ENCODE peak calls at places on chromosomes 4 and X, in eight cellular contexts. B is CD4-positive, alpha-beta T cell; D is RPMI7951; C is H9; M is endodermal cell; O is SJSA1; G is AG08396; R is hepatocyte. Q is an unnamed sample.

GRCh38 chrX:9942086-9942485 is 25.1 kb upstream of the CLDN34 start:
- DNase-seq in D (peak), M (no peak), C (no peak), O (peak), B (peak), G (no peak), R (no peak), Q (no peak)

GRCh38 chrX:152927858-152928760 is 30.2 kb downstream of the ZNF185 start:
- DNase-seq in R (no peak), C (no peak), D (no peak), B (no peak), O (no peak), G (no peak), M (no peak), Q (peak)

GRCh38 chrX:7798327-7798726 is 44.6 kb upstream of the VCX start:
- DNase-seq in B (no peak), O (no peak), M (no peak), D (no peak), R (no peak), C (no peak), G (no peak), Q (no peak)

GRCh38 chr4:188107931-188108843 is 1.2 kb downstream of the TRIML2 start:
- DNase-seq in G (peak), B (no peak), D (peak), M (peak), R (no peak), O (no peak), C (peak), Q (no peak)

GRCh38 chr4:1055721-1056590 is 44.5 kb downstream of the FGFRL1 start:
- DNase-seq in C (peak), D (no peak), M (peak), R (peak), G (no peak), O (no peak), B (peak), Q (no peak)

GRCh38 chr4:86306816-86307215 is 53.0 kb downstream of the MAPK10 start:
- DNase-seq in G (no peak), C (no peak), B (no peak), D (peak), R (no peak), O (no peak), M (no peak), Q (no peak)

GRCh38 chrX:13899607-13900006 is 82.7 kb upstream of the GPM6B start:
- DNase-seq in R (peak), G (peak), D (peak), B (no peak), O (no peak), C (no peak), M (no peak), Q (peak)

GRCh38 chrX:153689654-153690465 is 2.1 kb downstream of the SLC6A8 start:
- DNase-seq in B (no peak), M (peak), C (peak), D (peak), R (no peak), O (no peak), G (no peak), Q (no peak)

GRCh38 chr4:86957214-86957613 is 22.4 kb downstream of the AFF1 start:
- DNase-seq in R (no peak), O (no peak), M (no peak), D (no peak), G (peak), C (no peak), B (no peak), Q (no peak)

GRCh38 chrX:130111220-130111934 is 1.1 kb upstream of the ELF4 start:
- DNase-seq in C (no peak), M (no peak), G (no peak), D (no peak), B (no peak), O (no peak), R (no peak), Q (no peak)

GRCh38 chrX:9182041-9182440 is 148.1 kb upstream of the FAM9B start:
- DNase-seq in O (no peak), C (no peak), M (no peak), B (no peak), G (no peak), R (no peak), D (peak), Q (no peak)

GRCh38 chrX:134377537-134377936 is 82.4 kb upstream of the HPRT1 start:
- DNase-seq in C (no peak), B (no peak), M (no peak), O (peak), G (no peak), D (peak), R (peak), Q (peak)

GRCh38 chrX:48569958-48570357 is 4.3 kb upstream of the RBM3 start:
- DNase-seq in O (no peak), G (no peak), D (peak), C (no peak), R (no peak), M (no peak), B (no peak), Q (no peak)

GRCh38 chr4:135718019-135718418 is 1516.4 kb upstream of the PABPC4L start:
- DNase-seq in O (no peak), C (no peak), R (no peak), D (peak), B (no peak), G (no peak), M (no peak), Q (no peak)

GRCh38 chrX:75547783-75548182 is 24.9 kb upstream of the ZDHHC15 start:
- DNase-seq in B (no peak), M (no peak), R (peak), G (no peak), C (no peak), O (no peak), D (peak), Q (no peak)

GRCh38 chrX:12423346-12423745 is 285.1 kb downstream of the FRMPD4 start:
- DNase-seq in G (no peak), D (no peak), R (no peak), B (no peak), O (no peak), C (no peak), M (no peak), Q (no peak)

GRCh38 chr4:1478766-1479355 is 72.6 kb upstream of the NKX1-1 start:
- DNase-seq in B (no peak), D (no peak), G (no peak), M (peak), R (no peak), C (peak), O (no peak), Q (no peak)

GRCh38 chr4:181008164-181008563 is 1235.0 kb upstream of the TENM3 start:
- DNase-seq in O (no peak), C (no peak), B (no peak), R (no peak), D (peak), M (no peak), G (no peak), Q (peak)

GRCh38 chrX:133403984-133404383 is 11.3 kb downstream of the GPC4 start:
- DNase-seq in O (no peak), B (no peak), M (no peak), R (no peak), D (no peak), C (no peak), G (no peak), Q (no peak)

GRCh38 chr4:39464886-39465501 is 6.1 kb downstream of the LIAS start:
- DNase-seq in B (no peak), C (no peak), G (peak), R (peak), O (no peak), D (peak), M (no peak), Q (no peak)

GRCh38 chr4:140752669-140753068 is 3.5 kb downstream of the TBC1D9 start:
- DNase-seq in D (no peak), R (no peak), M (no peak), C (no peak), G (no peak), B (no peak), O (no peak), Q (no peak)

GRCh38 chr4:57943672-57944071 is 833.5 kb upstream of the IGFBP7 start:
- DNase-seq in C (no peak), R (no peak), G (no peak), D (no peak), O (no peak), B (no peak), M (no peak), Q (no peak)

GRCh38 chr4:76993787-76994641 is 44.5 kb downstream of the SEPTIN11 start:
- DNase-seq in D (peak), G (no peak), C (no peak), O (no peak), M (no peak), B (peak), R (no peak), Q (no peak)

GRCh38 chr4:2696423-2696822 is 59.7 kb downstream of the TNIP2 start:
- DNase-seq in O (no peak), M (no peak), G (peak), R (no peak), C (no peak), B (no peak), D (no peak), Q (no peak)

GRCh38 chr4:113884655-113885054 is 94.8 kb downstream of the ARSJ start:
- DNase-seq in D (no peak), C (no peak), M (no peak), O (no peak), G (no peak), B (no peak), R (no peak), Q (no peak)

GRCh38 chrX:55710701-55711100 is 6.8 kb upstream of the RRAGB start:
- DNase-seq in M (no peak), R (no peak), B (no peak), O (peak), G (peak), D (peak), C (no peak), Q (peak)

GRCh38 chr4:55765070-55765469 is 54.5 kb upstream of the EXOC1L start:
- DNase-seq in M (no peak), G (no peak), D (no peak), C (no peak), O (no peak), B (no peak), R (no peak), Q (no peak)

GRCh38 chrX:50905334-50905733 is 5.2 kb upstream of the BMP15 start:
- DNase-seq in B (no peak), D (no peak), C (no peak), O (peak), R (no peak), G (no peak), M (peak), Q (no peak)

GRCh38 chrX:72526534-72527508 is 45.8 kb downstream of the HDAC8 start:
- DNase-seq in M (no peak), B (no peak), D (peak), R (peak), C (no peak), G (no peak), O (no peak), Q (no peak)

GRCh38 chrX:17078031-17078730 is 131.7 kb downstream of the REPS2 start:
- DNase-seq in G (peak), C (no peak), R (no peak), B (no peak), M (no peak), D (peak), O (no peak), Q (no peak)

GRCh38 chr4:116302990-116303735 is 782.2 kb downstream of the TRAM1L1 start:
- DNase-seq in O (no peak), G (no peak), C (no peak), R (no peak), M (no peak), D (no peak), B (no peak), Q (no peak)

GRCh38 chrX:19670321-19670750 is 155.0 kb upstream of the MAP3K15 start:
- DNase-seq in D (peak), G (no peak), R (peak), C (no peak), O (no peak), B (no peak), M (no peak), Q (no peak)

GRCh38 chr4:180141734-180142133 is 2101.5 kb upstream of the TENM3 start:
- DNase-seq in C (no peak), D (no peak), R (no peak), B (no peak), O (no peak), G (no peak), M (no peak), Q (no peak)

GRCh38 chr4:123673971-123674370 is 277.4 kb downstream of the SPRY1 start:
- DNase-seq in C (no peak), M (no peak), G (no peak), B (no peak), R (no peak), D (peak), O (no peak), Q (no peak)

GRCh38 chrX:283115-283845 is 2.1 kb downstream of the PLCXD1 start:
- DNase-seq in R (peak), M (peak), G (peak), O (peak), D (peak), B (peak), C (peak), Q (peak)

GRCh38 chrX:43953218-43953617 is 20.0 kb downstream of the NDP start:
- DNase-seq in M (no peak), O (no peak), G (no peak), R (no peak), C (no peak), B (no peak), D (no peak), Q (no peak)

GRCh38 chr4:142005519-142005918 is 369.1 kb downstream of the IL15 start:
- DNase-seq in D (no peak), B (no peak), O (no peak), G (no peak), C (no peak), R (no peak), M (no peak), Q (no peak)

GRCh38 chr4:142331646-142332045 is 514.5 kb downstream of the INPP4B start:
- DNase-seq in R (no peak), G (peak), M (no peak), O (no peak), B (no peak), C (no peak), D (peak), Q (no peak)

GRCh38 chr4:85474818-85475630 is at the start of gene ARHGAP24:
- DNase-seq in O (peak), R (peak), M (peak), B (no peak), D (peak), C (peak), G (peak), Q (peak)